ENCODE peak calls at places on chromosomes 7 and 10, in ten cellular contexts. One of them, this sample, is unnamed.

GRCh38 chr7:101233907-101234547 is 3.6 kb downstream of the CLDN15 start:
- DNase-seq in AG09309: no peak
- DNase-seq in HEK293T: no peak
- DNase-seq in KG1: no peak
- DNase-seq in lower lobe of right lung: no peak
- DNase-seq in NCI-H1092 treated with DMSO at 0.1 percent for 48 hours: no peak
- DNase-seq in tibial artery: no peak
- DNase-seq in omental fat pad: no peak
- DNase-seq in NCI-H774: no peak
- DNase-seq in SHP77: no peak
- DNase-seq in this sample: no peak

GRCh38 chr10:102312683-102313082 is 67.4 kb downstream of the GBF1 start:
- DNase-seq in AG09309: no peak
- DNase-seq in HEK293T: no peak
- DNase-seq in KG1: no peak
- DNase-seq in lower lobe of right lung: no peak
- DNase-seq in NCI-H1092 treated with DMSO at 0.1 percent for 48 hours: no peak
- DNase-seq in tibial artery: no peak
- DNase-seq in omental fat pad: no peak
- DNase-seq in NCI-H774: no peak
- DNase-seq in SHP77: no peak
- DNase-seq in this sample: no peak

GRCh38 chr7:37145682-37146081 is 303.0 kb downstream of the ELMO1 start:
- DNase-seq in AG09309: no peak
- DNase-seq in HEK293T: no peak
- DNase-seq in KG1: no peak
- DNase-seq in lower lobe of right lung: no peak
- DNase-seq in NCI-H1092 treated with DMSO at 0.1 percent for 48 hours: no peak
- DNase-seq in tibial artery: no peak
- DNase-seq in omental fat pad: no peak
- DNase-seq in NCI-H774: peak; percentile 31
- DNase-seq in SHP77: no peak
- DNase-seq in this sample: no peak

GRCh38 chr10:76331742-76332141 is 900.3 kb downstream of the LRMDA start:
- DNase-seq in AG09309: no peak
- DNase-seq in HEK293T: no peak
- DNase-seq in KG1: no peak
- DNase-seq in lower lobe of right lung: no peak
- DNase-seq in NCI-H1092 treated with DMSO at 0.1 percent for 48 hours: no peak
- DNase-seq in tibial artery: no peak
- DNase-seq in omental fat pad: no peak
- DNase-seq in NCI-H774: no peak
- DNase-seq in SHP77: no peak
- DNase-seq in this sample: no peak

GRCh38 chr7:29771081-29771832 is 35.1 kb upstream of the WIPF3 start:
- DNase-seq in AG09309: no peak
- DNase-seq in HEK293T: no peak
- DNase-seq in KG1: no peak
- DNase-seq in lower lobe of right lung: no peak
- DNase-seq in NCI-H1092 treated with DMSO at 0.1 percent for 48 hours: no peak
- DNase-seq in tibial artery: no peak
- DNase-seq in omental fat pad: no peak
- DNase-seq in NCI-H774: no peak
- DNase-seq in SHP77: no peak
- DNase-seq in this sample: no peak

GRCh38 chr10:121796342-121796741 is 131.5 kb downstream of the ATE1 start:
- DNase-seq in AG09309: no peak
- DNase-seq in HEK293T: no peak
- DNase-seq in KG1: no peak
- DNase-seq in lower lobe of right lung: no peak
- DNase-seq in NCI-H1092 treated with DMSO at 0.1 percent for 48 hours: no peak
- DNase-seq in tibial artery: no peak
- DNase-seq in omental fat pad: no peak
- DNase-seq in NCI-H774: no peak
- DNase-seq in SHP77: no peak
- DNase-seq in this sample: no peak

GRCh38 chr10:85606401-85606800 is 760.2 kb downstream of the GRID1 start:
- DNase-seq in AG09309: no peak
- DNase-seq in HEK293T: no peak
- DNase-seq in KG1: no peak
- DNase-seq in lower lobe of right lung: no peak
- DNase-seq in NCI-H1092 treated with DMSO at 0.1 percent for 48 hours: no peak
- DNase-seq in tibial artery: no peak
- DNase-seq in omental fat pad: no peak
- DNase-seq in NCI-H774: no peak
- DNase-seq in SHP77: no peak
- DNase-seq in this sample: no peak

GRCh38 chr7:40604601-40605438 is 470.0 kb downstream of the SUGCT start:
- DNase-seq in AG09309: no peak
- DNase-seq in HEK293T: peak; percentile 50
- DNase-seq in KG1: peak; percentile 7
- DNase-seq in lower lobe of right lung: peak; percentile 70
- DNase-seq in NCI-H1092 treated with DMSO at 0.1 percent for 48 hours: peak; percentile 3
- DNase-seq in tibial artery: peak; percentile 76
- DNase-seq in omental fat pad: no peak
- DNase-seq in NCI-H774: no peak
- DNase-seq in SHP77: peak; percentile 29
- DNase-seq in this sample: peak; percentile 2

GRCh38 chr7:726854-727103 is 280 bp downstream of the DNAAF5 start:
- DNase-seq in AG09309: no peak
- DNase-seq in HEK293T: peak; percentile 55
- DNase-seq in KG1: no peak
- DNase-seq in lower lobe of right lung: no peak
- DNase-seq in NCI-H1092 treated with DMSO at 0.1 percent for 48 hours: peak; percentile 54
- DNase-seq in tibial artery: no peak
- DNase-seq in omental fat pad: no peak
- DNase-seq in NCI-H774: no peak
- DNase-seq in SHP77: no peak
- DNase-seq in this sample: no peak